ENCODE peak calls at places on chromosomes 6 and 20, in nine cellular contexts. One of them, this sample, is unnamed.

GRCh38 chr6:34098045-34098936 is 47.6 kb downstream of the GRM4 start:
- DNase-seq in effector CD4-positive, alpha-beta T cell: no peak
- DNase-seq in hepatic stellate cell: no peak
- DNase-seq in activated naive CD8-positive, alpha-beta T cell treated with anti-CD3 and anti-CD28 coated beads for 36 hours: no peak
- DNase-seq in stimulated activated CD8-positive, alpha-beta memory T cell treated with anti-CD3 and anti-CD28 coated beads, Interleukin-15, amount 100 ng/mL, for 24 hours: no peak
- DNase-seq in germinal center: no peak
- DNase-seq in lower leg skin: no peak
- DNase-seq in neural crest cell: no peak
- DNase-seq in activated T-cell treated with anti-CD3 and anti-CD28 coated beads, Interleukin-2, amount 50 U/mL, for 72 hours: no peak
- DNase-seq in this sample: no peak

GRCh38 chr6:131862486-131862885 is 54.7 kb downstream of the ENPP1 start:
- DNase-seq in effector CD4-positive, alpha-beta T cell: no peak
- DNase-seq in hepatic stellate cell: no peak
- DNase-seq in activated naive CD8-positive, alpha-beta T cell treated with anti-CD3 and anti-CD28 coated beads for 36 hours: no peak
- DNase-seq in stimulated activated CD8-positive, alpha-beta memory T cell treated with anti-CD3 and anti-CD28 coated beads, Interleukin-15, amount 100 ng/mL, for 24 hours: no peak
- DNase-seq in germinal center: no peak
- DNase-seq in lower leg skin: no peak
- DNase-seq in neural crest cell: no peak
- DNase-seq in activated T-cell treated with anti-CD3 and anti-CD28 coated beads, Interleukin-2, amount 50 U/mL, for 72 hours: no peak
- DNase-seq in this sample: no peak

GRCh38 chr6:37558158-37558557 is 58.5 kb upstream of the CCDC167 start:
- DNase-seq in effector CD4-positive, alpha-beta T cell: no peak
- DNase-seq in hepatic stellate cell: no peak
- DNase-seq in activated naive CD8-positive, alpha-beta T cell treated with anti-CD3 and anti-CD28 coated beads for 36 hours: no peak
- DNase-seq in stimulated activated CD8-positive, alpha-beta memory T cell treated with anti-CD3 and anti-CD28 coated beads, Interleukin-15, amount 100 ng/mL, for 24 hours: no peak
- DNase-seq in germinal center: no peak
- DNase-seq in lower leg skin: no peak
- DNase-seq in neural crest cell: no peak
- DNase-seq in activated T-cell treated with anti-CD3 and anti-CD28 coated beads, Interleukin-2, amount 50 U/mL, for 72 hours: no peak
- DNase-seq in this sample: no peak

GRCh38 chr6:142567476-142567875 is 265.7 kb downstream of the ADGRG6 start:
- DNase-seq in effector CD4-positive, alpha-beta T cell: no peak
- DNase-seq in hepatic stellate cell: no peak
- DNase-seq in activated naive CD8-positive, alpha-beta T cell treated with anti-CD3 and anti-CD28 coated beads for 36 hours: no peak
- DNase-seq in stimulated activated CD8-positive, alpha-beta memory T cell treated with anti-CD3 and anti-CD28 coated beads, Interleukin-15, amount 100 ng/mL, for 24 hours: no peak
- DNase-seq in germinal center: no peak
- DNase-seq in lower leg skin: no peak
- DNase-seq in neural crest cell: no peak
- DNase-seq in activated T-cell treated with anti-CD3 and anti-CD28 coated beads, Interleukin-2, amount 50 U/mL, for 72 hours: no peak
- DNase-seq in this sample: no peak

GRCh38 chr20:57904706-57905105 is 194.9 kb upstream of the PMEPA1 start:
- DNase-seq in effector CD4-positive, alpha-beta T cell: no peak
- DNase-seq in hepatic stellate cell: no peak
- DNase-seq in activated naive CD8-positive, alpha-beta T cell treated with anti-CD3 and anti-CD28 coated beads for 36 hours: no peak
- DNase-seq in stimulated activated CD8-positive, alpha-beta memory T cell treated with anti-CD3 and anti-CD28 coated beads, Interleukin-15, amount 100 ng/mL, for 24 hours: no peak
- DNase-seq in germinal center: no peak
- DNase-seq in lower leg skin: no peak
- DNase-seq in neural crest cell: no peak
- DNase-seq in activated T-cell treated with anti-CD3 and anti-CD28 coated beads, Interleukin-2, amount 50 U/mL, for 72 hours: no peak
- DNase-seq in this sample: no peak

GRCh38 chr6:168706471-168707177 is 265.6 kb downstream of the SMOC2 start:
- DNase-seq in effector CD4-positive, alpha-beta T cell: no peak
- DNase-seq in hepatic stellate cell: no peak
- DNase-seq in activated naive CD8-positive, alpha-beta T cell treated with anti-CD3 and anti-CD28 coated beads for 36 hours: no peak
- DNase-seq in stimulated activated CD8-positive, alpha-beta memory T cell treated with anti-CD3 and anti-CD28 coated beads, Interleukin-15, amount 100 ng/mL, for 24 hours: no peak
- DNase-seq in germinal center: no peak
- DNase-seq in lower leg skin: peak; percentile 56
- DNase-seq in neural crest cell: no peak
- DNase-seq in activated T-cell treated with anti-CD3 and anti-CD28 coated beads, Interleukin-2, amount 50 U/mL, for 72 hours: no peak
- DNase-seq in this sample: no peak

GRCh38 chr20:63071541-63072181 is 64.9 kb upstream of the BHLHE23 start:
- DNase-seq in effector CD4-positive, alpha-beta T cell: no peak
- DNase-seq in hepatic stellate cell: peak; percentile 77
- DNase-seq in activated naive CD8-positive, alpha-beta T cell treated with anti-CD3 and anti-CD28 coated beads for 36 hours: no peak
- DNase-seq in stimulated activated CD8-positive, alpha-beta memory T cell treated with anti-CD3 and anti-CD28 coated beads, Interleukin-15, amount 100 ng/mL, for 24 hours: no peak
- DNase-seq in germinal center: peak; percentile 37
- DNase-seq in lower leg skin: peak; percentile 75
- DNase-seq in neural crest cell: peak; percentile 37
- DNase-seq in activated T-cell treated with anti-CD3 and anti-CD28 coated beads, Interleukin-2, amount 50 U/mL, for 72 hours: peak; percentile 21
- DNase-seq in this sample: no peak

GRCh38 chr6:11236351-11236750 is 3.9 kb upstream of the NEDD9 start:
- DNase-seq in effector CD4-positive, alpha-beta T cell: peak; percentile 37
- DNase-seq in hepatic stellate cell: no peak
- DNase-seq in activated naive CD8-positive, alpha-beta T cell treated with anti-CD3 and anti-CD28 coated beads for 36 hours: peak; percentile 25
- DNase-seq in stimulated activated CD8-positive, alpha-beta memory T cell treated with anti-CD3 and anti-CD28 coated beads, Interleukin-15, amount 100 ng/mL, for 24 hours: no peak
- DNase-seq in germinal center: no peak
- DNase-seq in lower leg skin: no peak
- DNase-seq in neural crest cell: no peak
- DNase-seq in activated T-cell treated with anti-CD3 and anti-CD28 coated beads, Interleukin-2, amount 50 U/mL, for 72 hours: peak; percentile 62
- DNase-seq in this sample: no peak

GRCh38 chr20:38863024-38863851 is 57.7 kb downstream of the PPP1R16B start:
- DNase-seq in effector CD4-positive, alpha-beta T cell: peak; percentile 54
- DNase-seq in hepatic stellate cell: no peak
- DNase-seq in activated naive CD8-positive, alpha-beta T cell treated with anti-CD3 and anti-CD28 coated beads for 36 hours: peak; percentile 64
- DNase-seq in stimulated activated CD8-positive, alpha-beta memory T cell treated with anti-CD3 and anti-CD28 coated beads, Interleukin-15, amount 100 ng/mL, for 24 hours: no peak
- DNase-seq in germinal center: peak; percentile 72
- DNase-seq in lower leg skin: peak; percentile 76
- DNase-seq in neural crest cell: no peak
- DNase-seq in activated T-cell treated with anti-CD3 and anti-CD28 coated beads, Interleukin-2, amount 50 U/mL, for 72 hours: peak; percentile 70
- DNase-seq in this sample: no peak

GRCh38 chr6:107658920-107659879 is 164.9 kb downstream of the SCML4 start:
- DNase-seq in effector CD4-positive, alpha-beta T cell: no peak
- DNase-seq in hepatic stellate cell: no peak
- DNase-seq in activated naive CD8-positive, alpha-beta T cell treated with anti-CD3 and anti-CD28 coated beads for 36 hours: no peak
- DNase-seq in stimulated activated CD8-positive, alpha-beta memory T cell treated with anti-CD3 and anti-CD28 coated beads, Interleukin-15, amount 100 ng/mL, for 24 hours: no peak
- DNase-seq in germinal center: no peak
- DNase-seq in lower leg skin: no peak
- DNase-seq in neural crest cell: no peak
- DNase-seq in activated T-cell treated with anti-CD3 and anti-CD28 coated beads, Interleukin-2, amount 50 U/mL, for 72 hours: no peak
- DNase-seq in this sample: no peak

GRCh38 chr6:20718705-20719653 is 184.7 kb downstream of the CDKAL1 start:
- DNase-seq in effector CD4-positive, alpha-beta T cell: no peak
- DNase-seq in hepatic stellate cell: no peak
- DNase-seq in activated naive CD8-positive, alpha-beta T cell treated with anti-CD3 and anti-CD28 coated beads for 36 hours: no peak
- DNase-seq in stimulated activated CD8-positive, alpha-beta memory T cell treated with anti-CD3 and anti-CD28 coated beads, Interleukin-15, amount 100 ng/mL, for 24 hours: no peak
- DNase-seq in germinal center: no peak
- DNase-seq in lower leg skin: no peak
- DNase-seq in neural crest cell: no peak
- DNase-seq in activated T-cell treated with anti-CD3 and anti-CD28 coated beads, Interleukin-2, amount 50 U/mL, for 72 hours: no peak
- DNase-seq in this sample: no peak

GRCh38 chr6:1970151-1970561 is 275.2 kb downstream of the GMDS start:
- DNase-seq in effector CD4-positive, alpha-beta T cell: no peak
- DNase-seq in hepatic stellate cell: no peak
- DNase-seq in activated naive CD8-positive, alpha-beta T cell treated with anti-CD3 and anti-CD28 coated beads for 36 hours: no peak
- DNase-seq in stimulated activated CD8-positive, alpha-beta memory T cell treated with anti-CD3 and anti-CD28 coated beads, Interleukin-15, amount 100 ng/mL, for 24 hours: no peak
- DNase-seq in germinal center: no peak
- DNase-seq in lower leg skin: no peak
- DNase-seq in neural crest cell: no peak
- DNase-seq in activated T-cell treated with anti-CD3 and anti-CD28 coated beads, Interleukin-2, amount 50 U/mL, for 72 hours: no peak
- DNase-seq in this sample: no peak

GRCh38 chr20:40080059-40080652 is 608.9 kb downstream of the MAFB start:
- DNase-seq in effector CD4-positive, alpha-beta T cell: no peak
- DNase-seq in hepatic stellate cell: no peak
- DNase-seq in activated naive CD8-positive, alpha-beta T cell treated with anti-CD3 and anti-CD28 coated beads for 36 hours: no peak
- DNase-seq in stimulated activated CD8-positive, alpha-beta memory T cell treated with anti-CD3 and anti-CD28 coated beads, Interleukin-15, amount 100 ng/mL, for 24 hours: no peak
- DNase-seq in germinal center: no peak
- DNase-seq in lower leg skin: no peak
- DNase-seq in neural crest cell: no peak
- DNase-seq in activated T-cell treated with anti-CD3 and anti-CD28 coated beads, Interleukin-2, amount 50 U/mL, for 72 hours: no peak
- DNase-seq in this sample: no peak

GRCh38 chr6:157775376-157775775 is 47.7 kb upstream of the SNX9 start:
- DNase-seq in effector CD4-positive, alpha-beta T cell: no peak
- DNase-seq in hepatic stellate cell: no peak
- DNase-seq in activated naive CD8-positive, alpha-beta T cell treated with anti-CD3 and anti-CD28 coated beads for 36 hours: no peak
- DNase-seq in stimulated activated CD8-positive, alpha-beta memory T cell treated with anti-CD3 and anti-CD28 coated beads, Interleukin-15, amount 100 ng/mL, for 24 hours: no peak
- DNase-seq in germinal center: no peak
- DNase-seq in lower leg skin: no peak
- DNase-seq in neural crest cell: no peak
- DNase-seq in activated T-cell treated with anti-CD3 and anti-CD28 coated beads, Interleukin-2, amount 50 U/mL, for 72 hours: no peak
- DNase-seq in this sample: no peak

GRCh38 chr6:169850154-169850553 is 98.7 kb downstream of the ERMARD start:
- DNase-seq in effector CD4-positive, alpha-beta T cell: no peak
- DNase-seq in hepatic stellate cell: no peak
- DNase-seq in activated naive CD8-positive, alpha-beta T cell treated with anti-CD3 and anti-CD28 coated beads for 36 hours: no peak
- DNase-seq in stimulated activated CD8-positive, alpha-beta memory T cell treated with anti-CD3 and anti-CD28 coated beads, Interleukin-15, amount 100 ng/mL, for 24 hours: no peak
- DNase-seq in germinal center: no peak
- DNase-seq in lower leg skin: no peak
- DNase-seq in neural crest cell: no peak
- DNase-seq in activated T-cell treated with anti-CD3 and anti-CD28 coated beads, Interleukin-2, amount 50 U/mL, for 72 hours: no peak
- DNase-seq in this sample: no peak

GRCh38 chr6:142008016-142008735 is 124.5 kb upstream of the GJE1 start:
- DNase-seq in effector CD4-positive, alpha-beta T cell: no peak
- DNase-seq in hepatic stellate cell: no peak
- DNase-seq in activated naive CD8-positive, alpha-beta T cell treated with anti-CD3 and anti-CD28 coated beads for 36 hours: no peak
- DNase-seq in stimulated activated CD8-positive, alpha-beta memory T cell treated with anti-CD3 and anti-CD28 coated beads, Interleukin-15, amount 100 ng/mL, for 24 hours: no peak
- DNase-seq in germinal center: no peak
- DNase-seq in lower leg skin: no peak
- DNase-seq in neural crest cell: no peak
- DNase-seq in activated T-cell treated with anti-CD3 and anti-CD28 coated beads, Interleukin-2, amount 50 U/mL, for 72 hours: no peak
- DNase-seq in this sample: no peak

GRCh38 chr6:35168461-35168861 is 27.3 kb upstream of the TCP11 start:
- DNase-seq in effector CD4-positive, alpha-beta T cell: no peak
- DNase-seq in hepatic stellate cell: no peak
- DNase-seq in activated naive CD8-positive, alpha-beta T cell treated with anti-CD3 and anti-CD28 coated beads for 36 hours: no peak
- DNase-seq in stimulated activated CD8-positive, alpha-beta memory T cell treated with anti-CD3 and anti-CD28 coated beads, Interleukin-15, amount 100 ng/mL, for 24 hours: no peak
- DNase-seq in germinal center: no peak
- DNase-seq in lower leg skin: peak; percentile 62
- DNase-seq in neural crest cell: no peak
- DNase-seq in activated T-cell treated with anti-CD3 and anti-CD28 coated beads, Interleukin-2, amount 50 U/mL, for 72 hours: no peak
- DNase-seq in this sample: no peak

GRCh38 chr6:53734473-53735299 is 60.1 kb upstream of the LRRC1 start:
- DNase-seq in effector CD4-positive, alpha-beta T cell: no peak
- DNase-seq in hepatic stellate cell: peak; percentile 27
- DNase-seq in activated naive CD8-positive, alpha-beta T cell treated with anti-CD3 and anti-CD28 coated beads for 36 hours: peak; percentile 14
- DNase-seq in stimulated activated CD8-positive, alpha-beta memory T cell treated with anti-CD3 and anti-CD28 coated beads, Interleukin-15, amount 100 ng/mL, for 24 hours: no peak
- DNase-seq in germinal center: no peak
- DNase-seq in lower leg skin: no peak
- DNase-seq in neural crest cell: peak; percentile 11
- DNase-seq in activated T-cell treated with anti-CD3 and anti-CD28 coated beads, Interleukin-2, amount 50 U/mL, for 72 hours: peak; percentile 19
- DNase-seq in this sample: no peak

GRCh38 chr20:63707558-63708300 is at the start of the genes ARFRP1 and ZGPAT:
- DNase-seq in effector CD4-positive, alpha-beta T cell: peak; percentile 82
- DNase-seq in hepatic stellate cell: peak; percentile 85
- DNase-seq in activated naive CD8-positive, alpha-beta T cell treated with anti-CD3 and anti-CD28 coated beads for 36 hours: peak; percentile 92
- DNase-seq in stimulated activated CD8-positive, alpha-beta memory T cell treated with anti-CD3 and anti-CD28 coated beads, Interleukin-15, amount 100 ng/mL, for 24 hours: peak; percentile 66
- DNase-seq in germinal center: peak; percentile 87
- DNase-seq in lower leg skin: peak; percentile 97
- DNase-seq in neural crest cell: peak; percentile 83
- DNase-seq in activated T-cell treated with anti-CD3 and anti-CD28 coated beads, Interleukin-2, amount 50 U/mL, for 72 hours: peak; percentile 94
- DNase-seq in this sample: peak; percentile 85

GRCh38 chr6:26305097-26305841 is 59.7 kb upstream of the BTN3A2 start:
- DNase-seq in effector CD4-positive, alpha-beta T cell: no peak
- DNase-seq in hepatic stellate cell: no peak
- DNase-seq in activated naive CD8-positive, alpha-beta T cell treated with anti-CD3 and anti-CD28 coated beads for 36 hours: peak; percentile 65
- DNase-seq in stimulated activated CD8-positive, alpha-beta memory T cell treated with anti-CD3 and anti-CD28 coated beads, Interleukin-15, amount 100 ng/mL, for 24 hours: no peak
- DNase-seq in germinal center: peak; percentile 23
- DNase-seq in lower leg skin: no peak
- DNase-seq in neural crest cell: peak; percentile 35
- DNase-seq in activated T-cell treated with anti-CD3 and anti-CD28 coated beads, Interleukin-2, amount 50 U/mL, for 72 hours: peak; percentile 73
- DNase-seq in this sample: peak; percentile 81

GRCh38 chr6:11324453-11325023 is 92.1 kb upstream of the NEDD9 start:
- DNase-seq in effector CD4-positive, alpha-beta T cell: no peak
- DNase-seq in hepatic stellate cell: no peak
- DNase-seq in activated naive CD8-positive, alpha-beta T cell treated with anti-CD3 and anti-CD28 coated beads for 36 hours: peak; percentile 65
- DNase-seq in stimulated activated CD8-positive, alpha-beta memory T cell treated with anti-CD3 and anti-CD28 coated beads, Interleukin-15, amount 100 ng/mL, for 24 hours: no peak
- DNase-seq in germinal center: no peak
- DNase-seq in lower leg skin: no peak
- DNase-seq in neural crest cell: no peak
- DNase-seq in activated T-cell treated with anti-CD3 and anti-CD28 coated beads, Interleukin-2, amount 50 U/mL, for 72 hours: peak; percentile 70
- DNase-seq in this sample: no peak

GRCh38 chr6:64815718-64816117 is 891.3 kb downstream of the EYS start:
- DNase-seq in effector CD4-positive, alpha-beta T cell: no peak
- DNase-seq in hepatic stellate cell: no peak
- DNase-seq in activated naive CD8-positive, alpha-beta T cell treated with anti-CD3 and anti-CD28 coated beads for 36 hours: no peak
- DNase-seq in stimulated activated CD8-positive, alpha-beta memory T cell treated with anti-CD3 and anti-CD28 coated beads, Interleukin-15, amount 100 ng/mL, for 24 hours: no peak
- DNase-seq in germinal center: no peak
- DNase-seq in lower leg skin: no peak
- DNase-seq in neural crest cell: no peak
- DNase-seq in activated T-cell treated with anti-CD3 and anti-CD28 coated beads, Interleukin-2, amount 50 U/mL, for 72 hours: no peak
- DNase-seq in this sample: no peak

GRCh38 chr6:1856381-1856780 is 246.7 kb downstream of the FOXC1 start:
- DNase-seq in effector CD4-positive, alpha-beta T cell: no peak
- DNase-seq in hepatic stellate cell: no peak
- DNase-seq in activated naive CD8-positive, alpha-beta T cell treated with anti-CD3 and anti-CD28 coated beads for 36 hours: no peak
- DNase-seq in stimulated activated CD8-positive, alpha-beta memory T cell treated with anti-CD3 and anti-CD28 coated beads, Interleukin-15, amount 100 ng/mL, for 24 hours: no peak
- DNase-seq in germinal center: peak; percentile 18
- DNase-seq in lower leg skin: no peak
- DNase-seq in neural crest cell: no peak
- DNase-seq in activated T-cell treated with anti-CD3 and anti-CD28 coated beads, Interleukin-2, amount 50 U/mL, for 72 hours: no peak
- DNase-seq in this sample: no peak

This sample was measured in uterus.